ENCODE peak calls at places on chromosomes 7 and 10, in nine cellular contexts. C is upper lobe of right lung, L is testis, E is body of pancreas, Z is mesenchymal stem cell, Y is H7, S is endothelial cell of umbilical vein, J is HAP-1, B is osteoblast. X is an unnamed sample.

GRCh38 chr10:4617626-4618025 is 208.4 kb upstream of the AKR1E2 start:
- DNase-seq in C (no peak), L (no peak), E (no peak), Z (no peak), Y (no peak), S (no peak), J (no peak), B (no peak), X (no peak)

GRCh38 chr10:72087969-72088878 is at the start of gene SPOCK2:
- DNase-seq in C (no peak), L (peak), E (no peak), Z (peak), Y (peak), S (peak), J (no peak), B (peak), X (no peak)

GRCh38 chr10:600876-601275 is 88.6 kb downstream of the DIP2C start:
- DNase-seq in C (peak), L (no peak), E (peak), Z (no peak), Y (no peak), S (no peak), J (no peak), B (peak), X (no peak)

GRCh38 chr10:115171392-115171960 is 78.3 kb downstream of the ATRNL1 start:
- DNase-seq in C (no peak), L (no peak), E (no peak), Z (peak), Y (no peak), S (peak), J (no peak), B (no peak), X (peak)

GRCh38 chr7:18402488-18403183 is 92.9 kb upstream of the HDAC9 start:
- DNase-seq in C (no peak), L (no peak), E (no peak), Z (peak), Y (no peak), S (no peak), J (no peak), B (peak), X (peak)

GRCh38 chr7:41098846-41099245 is 604.0 kb downstream of the INHBA start:
- DNase-seq in C (no peak), L (no peak), E (no peak), Z (no peak), Y (no peak), S (no peak), J (no peak), B (no peak), X (no peak)

GRCh38 chr10:44437837-44438752 is 53.2 kb upstream of the CXCL12 start:
- DNase-seq in C (no peak), L (peak), E (no peak), Z (no peak), Y (no peak), S (no peak), J (no peak), B (peak), X (no peak)

GRCh38 chr10:126104767-126105166 is 208.4 kb downstream of the FANK1 start:
- DNase-seq in C (no peak), L (peak), E (peak), Z (no peak), Y (no peak), S (no peak), J (no peak), B (no peak), X (no peak)

GRCh38 chr10:119498889-119499864 is 43.3 kb downstream of the RGS10 start:
- DNase-seq in C (no peak), L (no peak), E (no peak), Z (peak), Y (no peak), S (no peak), J (no peak), B (no peak), X (peak)

GRCh38 chr7:91657386-91658120 is 222.9 kb downstream of the MTERF1 start:
- DNase-seq in C (no peak), L (no peak), E (no peak), Z (peak), Y (no peak), S (no peak), J (peak), B (peak), X (peak)

GRCh38 chr10:25843551-25844170 is 90.4 kb upstream of the MYO3A start:
- DNase-seq in C (no peak), L (no peak), E (no peak), Z (no peak), Y (no peak), S (no peak), J (no peak), B (no peak), X (no peak)

GRCh38 chr10:110373059-110373458 is 68.3 kb upstream of the SMNDC1 start:
- DNase-seq in C (no peak), L (no peak), E (no peak), Z (no peak), Y (no peak), S (no peak), J (no peak), B (no peak), X (no peak)

GRCh38 chr7:24914465-24914859 is 65.5 kb downstream of the OSBPL3 start:
- DNase-seq in C (no peak), L (no peak), E (no peak), Z (no peak), Y (no peak), S (no peak), J (no peak), B (no peak), X (no peak)

GRCh38 chr7:150435390-150436073 is 14.9 kb upstream of the GIMAP8 start:
- DNase-seq in C (no peak), L (no peak), E (no peak), Z (no peak), Y (no peak), S (no peak), J (no peak), B (no peak), X (no peak)

GRCh38 chr7:102473271-102473991 is 5.3 kb downstream of the POLR2J start:
- DNase-seq in C (no peak), L (no peak), E (no peak), Z (no peak), Y (no peak), S (no peak), J (peak), B (peak), X (no peak)

GRCh38 chr10:102302611-102303010 is 57.3 kb downstream of the GBF1 start:
- DNase-seq in C (no peak), L (no peak), E (no peak), Z (no peak), Y (no peak), S (no peak), J (no peak), B (peak), X (no peak)

GRCh38 chr7:6092953-6093354 is 61.8 kb downstream of the ANKRD61 start:
- DNase-seq in C (no peak), L (no peak), E (no peak), Z (no peak), Y (no peak), S (no peak), J (no peak), B (no peak), X (no peak)

GRCh38 chr7:110590415-110590814 is 500.5 kb upstream of the LRRN3 start:
- DNase-seq in C (no peak), L (no peak), E (no peak), Z (no peak), Y (peak), S (no peak), J (peak), B (no peak), X (no peak)

GRCh38 chr10:128152741-128153583 is 26.7 kb upstream of the MKI67 start:
- DNase-seq in C (no peak), L (no peak), E (no peak), Z (no peak), Y (peak), S (no peak), J (no peak), B (no peak), X (no peak)

GRCh38 chr7:46859963-46860475 is 721.9 kb downstream of the TNS3 start:
- DNase-seq in C (no peak), L (no peak), E (no peak), Z (no peak), Y (no peak), S (peak), J (no peak), B (peak), X (no peak)

GRCh38 chr10:78977761-78978305 is 90.9 kb upstream of the ZMIZ1 start:
- DNase-seq in C (peak), L (no peak), E (peak), Z (peak), Y (no peak), S (no peak), J (no peak), B (peak), X (peak)

GRCh38 chr7:135801045-135801693 is 52.6 kb upstream of the FAM180A start:
- DNase-seq in C (no peak), L (peak), E (peak), Z (peak), Y (peak), S (peak), J (peak), B (no peak), X (peak)

GRCh38 chr7:81607987-81608386 is 161.9 kb downstream of the HGF start:
- DNase-seq in C (no peak), L (no peak), E (no peak), Z (no peak), Y (no peak), S (no peak), J (no peak), B (no peak), X (no peak)

GRCh38 chr7:156079156-156079555 is 266.9 kb upstream of the SHH start:
- DNase-seq in C (no peak), L (no peak), E (no peak), Z (no peak), Y (no peak), S (no peak), J (no peak), B (no peak), X (no peak)

GRCh38 chr7:156080046-156080445 is 267.8 kb upstream of the SHH start:
- DNase-seq in C (peak), L (no peak), E (no peak), Z (no peak), Y (no peak), S (no peak), J (no peak), B (no peak), X (no peak)

GRCh38 chr7:156082048-156082447 is 269.8 kb upstream of the SHH start:
- DNase-seq in C (no peak), L (no peak), E (no peak), Z (no peak), Y (no peak), S (no peak), J (no peak), B (no peak), X (no peak)

GRCh38 chr7:156074982-156075615 is 262.8 kb upstream of the SHH start:
- DNase-seq in C (peak), L (peak), E (no peak), Z (no peak), Y (peak), S (no peak), J (no peak), B (no peak), X (no peak)

GRCh38 chr7:156080596-156080995 is 268.3 kb upstream of the SHH start:
- DNase-seq in C (no peak), L (peak), E (no peak), Z (no peak), Y (no peak), S (no peak), J (no peak), B (no peak), X (no peak)
- H3K4me3 ChIP-seq in C (no peak), L (no peak), E (no peak), Z (no peak), Y (no peak), S (no peak), J (no peak), B (no peak), X (no peak)

GRCh38 chr10:113060221-113061053 is 110.4 kb downstream of the TCF7L2 start:
- DNase-seq in C (no peak), L (peak), E (peak), Z (peak), Y (no peak), S (peak), J (no peak), B (no peak), X (peak)

GRCh38 chr10:113056468-113057021 is 106.5 kb downstream of the TCF7L2 start:
- DNase-seq in C (no peak), L (no peak), E (no peak), Z (peak), Y (no peak), S (no peak), J (no peak), B (no peak), X (peak)

GRCh38 chr10:113056030-113056429 is 106.0 kb downstream of the TCF7L2 start:
- DNase-seq in C (no peak), L (no peak), E (no peak), Z (peak), Y (no peak), S (no peak), J (no peak), B (no peak), X (peak)

GRCh38 chr10:113059001-113059780 is 109.1 kb downstream of the TCF7L2 start:
- DNase-seq in C (no peak), L (peak), E (peak), Z (peak), Y (no peak), S (peak), J (peak), B (peak), X (peak)

DNA sequence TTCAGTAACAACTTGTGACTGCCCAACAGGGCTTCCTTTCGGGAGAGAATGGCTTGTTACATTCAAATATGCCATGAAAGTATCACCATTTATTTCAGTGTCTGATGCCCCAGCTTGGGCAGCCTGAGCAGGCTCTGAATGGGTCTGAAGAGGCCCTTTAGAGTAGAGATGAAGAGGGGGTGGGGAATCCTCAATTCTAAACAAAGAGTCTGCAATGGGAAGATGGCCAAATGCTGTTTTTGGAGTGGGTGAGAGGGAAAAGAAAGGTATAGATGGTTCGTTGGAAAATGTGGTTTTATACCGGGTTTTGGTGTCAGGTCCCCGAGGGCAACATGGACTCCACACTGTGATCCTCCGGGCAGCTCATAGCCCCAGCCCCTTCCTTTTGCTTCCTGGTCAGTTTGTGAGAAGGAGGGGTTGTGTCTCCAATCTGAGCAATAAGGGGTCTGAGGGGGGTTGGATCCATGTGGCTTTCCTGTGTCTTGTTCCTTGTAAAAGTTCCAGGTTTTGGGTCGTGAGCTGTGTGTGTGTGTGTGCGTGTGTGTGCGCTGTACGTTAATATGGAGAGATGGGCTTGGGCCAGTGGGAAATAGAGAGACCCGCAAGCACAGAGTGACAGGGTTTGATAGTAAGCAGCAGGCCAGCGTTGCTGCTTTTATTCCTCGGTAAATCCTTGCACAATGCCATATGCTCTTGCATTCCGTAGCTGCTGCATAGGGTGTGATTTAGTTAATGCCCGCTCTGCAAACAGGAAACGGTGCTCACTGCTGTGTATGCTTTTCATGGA is 108.3 kb downstream of the TCF7L2 start:
- DNase-seq in C (no peak), L (no peak), E (no peak), Z (peak), Y (no peak), S (peak), J (peak), B (no peak), X (peak)
- H3K4me3 ChIP-seq in C (no peak), L (no peak), E (no peak), Z (peak), Y (no peak), S (no peak), J (no peak), B (peak), X (peak)

GRCh38 chr7:31056775-31057346 is 4.8 kb downstream of the ADCYAP1R1 start:
- DNase-seq in C (no peak), L (no peak), E (peak), Z (no peak), Y (peak), S (no peak), J (peak), B (peak), X (no peak)

GRCh38 chr7:31053986-31054385 is 1.9 kb downstream of the ADCYAP1R1 start:
- DNase-seq in C (no peak), L (no peak), E (no peak), Z (no peak), Y (no peak), S (no peak), J (no peak), B (peak), X (no peak)

GRCh38 chr7:31055501-31055900 is 3.4 kb downstream of the ADCYAP1R1 start:
- DNase-seq in C (no peak), L (no peak), E (no peak), Z (no peak), Y (no peak), S (no peak), J (no peak), B (peak), X (no peak)

GRCh38 chr7:31052841-31053601 is 913 bp downstream of the ADCYAP1R1 start:
- DNase-seq in C (no peak), L (no peak), E (no peak), Z (no peak), Y (peak), S (no peak), J (no peak), B (peak), X (no peak)

DNA sequence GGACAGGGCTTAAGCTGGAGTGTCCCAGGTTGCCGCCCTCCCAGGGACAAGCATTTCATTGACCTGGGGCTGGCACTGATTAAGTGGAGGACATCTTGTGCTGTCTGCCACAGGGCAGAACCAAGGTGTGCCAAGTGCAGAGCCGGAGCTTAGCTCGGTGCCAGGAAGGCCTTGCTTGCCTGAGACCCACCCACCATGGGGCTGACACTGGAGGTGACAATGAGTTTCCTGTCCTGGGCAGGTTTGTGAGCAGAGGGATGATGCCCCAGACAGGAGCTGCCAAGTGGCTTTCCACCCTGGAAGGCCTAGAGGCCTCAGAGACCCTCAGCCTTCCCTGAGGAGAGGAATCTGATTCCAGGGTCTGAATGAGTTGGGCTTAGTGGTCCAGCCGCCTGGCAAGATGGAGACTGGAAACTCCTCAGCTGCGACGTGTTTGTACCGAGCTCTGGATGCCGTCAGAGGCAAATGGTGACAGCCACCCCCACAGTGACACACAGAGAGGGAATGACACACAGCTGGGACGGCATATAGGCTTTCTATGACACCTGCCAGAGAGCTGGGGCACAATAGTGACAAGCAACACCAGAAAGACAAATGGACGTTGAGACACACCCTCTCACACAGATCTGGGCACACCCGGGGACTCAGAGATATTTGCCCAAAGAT is 2.6 kb downstream of the ADCYAP1R1 start:
- DNase-seq in C (no peak), L (no peak), E (no peak), Z (no peak), Y (no peak), S (no peak), J (no peak), B (peak), X (no peak)
- H3K4me3 ChIP-seq in C (no peak), L (no peak), E (no peak), Z (no peak), Y (no peak), S (no peak), J (no peak), B (no peak), X (no peak)

DNA sequence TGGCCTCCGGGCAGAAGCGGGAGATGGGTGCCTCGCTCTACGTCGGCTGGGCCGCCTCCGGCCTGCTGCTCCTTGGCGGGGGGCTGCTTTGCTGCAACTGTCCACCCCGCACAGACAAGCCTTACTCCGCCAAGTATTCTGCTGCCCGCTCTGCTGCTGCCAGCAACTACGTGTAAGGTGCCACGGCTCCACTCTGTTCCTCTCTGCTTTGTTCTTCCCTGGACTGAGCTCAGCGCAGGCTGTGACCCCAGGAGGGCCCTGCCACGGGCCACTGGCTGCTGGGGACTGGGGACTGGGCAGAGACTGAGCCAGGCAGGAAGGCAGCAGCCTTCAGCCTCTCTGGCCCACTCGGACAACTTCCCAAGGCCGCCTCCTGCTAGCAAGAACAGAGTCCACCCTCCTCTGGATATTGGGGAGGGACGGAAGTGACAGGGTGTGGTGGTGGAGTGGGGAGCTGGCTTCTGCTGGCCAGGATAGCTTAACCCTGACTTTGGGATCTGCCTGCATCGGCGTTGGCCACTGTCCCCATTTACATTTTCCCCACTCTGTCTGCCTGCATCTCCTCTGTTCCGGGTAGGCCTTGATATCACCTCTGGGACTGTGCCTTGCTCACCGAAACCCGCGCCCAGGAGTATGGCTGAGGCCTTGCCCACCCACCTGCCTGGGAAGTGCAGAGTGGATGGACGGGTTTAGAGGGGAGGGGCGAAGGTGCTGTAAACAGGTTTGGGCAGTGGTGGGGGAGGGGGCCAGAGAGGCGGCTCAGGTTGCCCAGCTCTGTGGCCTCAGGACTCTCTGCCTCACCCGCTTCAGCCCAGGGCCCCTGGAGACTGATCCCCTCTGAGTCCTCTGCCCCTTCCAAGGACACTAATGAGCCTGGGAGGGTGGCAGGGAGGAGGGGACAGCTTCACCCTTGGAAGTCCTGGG is 1.1 kb downstream of the CLDN4 start:
- DNase-seq in C (peak), L (peak), E (peak), Z (no peak), Y (peak), S (no peak), J (no peak), B (peak), X (no peak)
- H3K4me3 ChIP-seq in C (peak), L (no peak), E (peak), Z (peak), Y (peak), S (no peak), J (no peak), B (no peak), X (no peak)